ENCODE peak calls at places on chromosomes 2 and 18, in seven cellular contexts. X is tibial artery; H is astrocyte of the cerebellum; B is H4; Y is A549; K is CD4-positive, alpha-beta T cell; O is stimulated activated CD4-positive, alpha-beta T cell treated with anti-CD3 and anti-CD28 coated beads, TNF-alpha, amount 100 ng/mL, for 1 hour. L is an unnamed sample.

GRCh38 chr2:149080964-149081363 is 42.5 kb downstream of the LYPD6B start:
- DNase-seq in X (no peak), H (no peak), B (peak; percentile 65), Y (no peak), K (no peak), O (no peak), L (peak; percentile 58)

GRCh38 chr2:113217455-113218282 is 43.9 kb downstream of the PSD4 start:
- DNase-seq in X (peak; percentile 54), H (peak; percentile 66), B (peak; percentile 26), Y (no peak), K (no peak), O (no peak), L (no peak)

GRCh38 chr2:95115418-95115817 is 6.2 kb downstream of the MRPS5 start:
- DNase-seq in X (no peak), H (peak; percentile 39), B (peak; percentile 48), Y (peak; percentile 68), K (peak; percentile 63), O (peak; percentile 47), L (peak; percentile 75)

GRCh38 chr2:47050762-47051161 is 104.3 kb downstream of the STPG4 start:
- DNase-seq in X (no peak), H (no peak), B (no peak), Y (no peak), K (no peak), O (no peak), L (no peak)

GRCh38 chr2:75896779-75897366 is 186.2 kb upstream of the GCFC2 start:
- DNase-seq in X (no peak), H (no peak), B (peak; percentile 57), Y (peak; percentile 4), K (no peak), O (no peak), L (peak; percentile 82)

GRCh38 chr2:64838817-64839216 is 150.4 kb upstream of the SLC1A4 start:
- DNase-seq in X (peak; percentile 65), H (no peak), B (peak; percentile 72), Y (peak; percentile 58), K (no peak), O (no peak), L (no peak)

GRCh38 chr18:10660485-10660884 is 134.7 kb downstream of the NAPG start:
- DNase-seq in X (no peak), H (peak; percentile 64), B (no peak), Y (no peak), K (no peak), O (no peak), L (no peak)

GRCh38 chr18:23936371-23936958 is 78.1 kb upstream of the TTC39C start:
- DNase-seq in X (no peak), H (no peak), B (no peak), Y (no peak), K (no peak), O (no peak), L (no peak)

GRCh38 chr2:98533547-98533946 is 74.8 kb downstream of the COA5 start:
- DNase-seq in X (no peak), H (no peak), B (no peak), Y (no peak), K (no peak), O (no peak), L (no peak)

GRCh38 chr18:58229162-58229561 is 185.1 kb downstream of the NEDD4L start:
- DNase-seq in X (no peak), H (no peak), B (no peak), Y (no peak), K (no peak), O (no peak), L (no peak)

GRCh38 chr2:63364866-63365265 is 223.4 kb downstream of the WDPCP start:
- DNase-seq in X (no peak), H (no peak), B (no peak), Y (no peak), K (no peak), O (no peak), L (no peak)

GRCh38 chr2:17752892-17753802 is 463 bp downstream of the SMC6 start:
- DNase-seq in X (peak; percentile 71), H (no peak), B (peak; percentile 13), Y (peak; percentile 53), K (peak; percentile 1), O (no peak), L (peak; percentile 47)

GRCh38 chr2:213733893-213734292 is 449.6 kb downstream of the SPAG16 start:
- DNase-seq in X (no peak), H (no peak), B (no peak), Y (no peak), K (no peak), O (no peak), L (no peak)

GRCh38 chr2:23791030-23791429 is 135.9 kb downstream of the ATAD2B start:
- DNase-seq in X (no peak), H (peak; percentile 65), B (peak; percentile 21), Y (no peak), K (no peak), O (no peak), L (no peak)

GRCh38 chr2:69242651-69243051 is 144.4 kb downstream of the GFPT1 start:
- DNase-seq in X (no peak), H (no peak), B (no peak), Y (no peak), K (no peak), O (no peak), L (no peak)

GRCh38 chr2:205509655-205510054 is 172.6 kb upstream of the NRP2 start:
- DNase-seq in X (no peak), H (no peak), B (no peak), Y (no peak), K (no peak), O (no peak), L (no peak)

GRCh38 chr2:23425338-23425871 is 40.4 kb downstream of the KLHL29 start:
- DNase-seq in X (no peak), H (no peak), B (no peak), Y (no peak), K (no peak), O (no peak), L (peak; percentile 42)

GRCh38 chr18:10558243-10558966 is 32.6 kb downstream of the NAPG start:
- DNase-seq in X (no peak), H (no peak), B (no peak), Y (no peak), K (no peak), O (no peak), L (no peak)

GRCh38 chr2:62287895-62288589 is 92.1 kb downstream of the B3GNT2 start:
- DNase-seq in X (no peak), H (no peak), B (peak; percentile 69), Y (no peak), K (no peak), O (no peak), L (no peak)

GRCh38 chr2:105487142-105488069 is 88.6 kb upstream of the FHL2 start:
- DNase-seq in X (no peak), H (peak; percentile 81), B (peak; percentile 33), Y (no peak), K (no peak), O (no peak), L (no peak)

GRCh38 chr2:7272180-7272579 is 355.0 kb downstream of the RNF144A start:
- DNase-seq in X (no peak), H (peak; percentile 4), B (peak; percentile 50), Y (no peak), K (no peak), O (no peak), L (no peak)